ENCODE peak calls at places on chromosomes 1 and 21, in ten cellular contexts. Z, E, C, S, M, D, V, Y, H and U are unnamed samples.

GRCh38 chr1:84923317-84923716 is 30.3 kb upstream of the LPAR3 start:
- DNase-seq in Z (no peak), E (no peak), C (no peak), S (no peak), M (peak), D (no peak), V (no peak), Y (no peak), H (no peak), U (no peak)

GRCh38 chr1:160834945-160835565 is 27.6 kb downstream of the CD244 start:
- DNase-seq in Z (no peak), E (peak), C (peak), S (peak), M (peak), D (peak), V (peak), Y (no peak), H (peak), U (peak)

GRCh38 chr21:29265690-29266479 is 32.8 kb upstream of the BACH1 start:
- DNase-seq in Z (no peak), E (peak), C (no peak), S (no peak), M (peak), D (no peak), V (no peak), Y (no peak), H (no peak), U (peak)

GRCh38 chr1:106791041-106791440 is 265.4 kb upstream of the PRMT6 start:
- DNase-seq in Z (no peak), E (no peak), C (no peak), S (no peak), M (no peak), D (no peak), V (no peak), Y (no peak), H (no peak), U (no peak)

GRCh38 chr1:201748331-201748730 is 80.6 kb upstream of the IPO9 start:
- DNase-seq in Z (no peak), E (no peak), C (peak), S (no peak), M (peak), D (no peak), V (no peak), Y (no peak), H (no peak), U (peak)

GRCh38 chr1:224300346-224300745 is 29.6 kb downstream of the NVL start:
- DNase-seq in Z (no peak), E (no peak), C (peak), S (peak), M (peak), D (peak), V (no peak), Y (no peak), H (no peak), U (peak)

GRCh38 chr1:205951746-205952145 is 8.5 kb upstream of the SLC26A9 start:
- DNase-seq in Z (no peak), E (no peak), C (peak), S (no peak), M (no peak), D (no peak), V (no peak), Y (no peak), H (no peak), U (no peak)

GRCh38 chr1:157494093-157494492 is 58.2 kb downstream of the FCRL5 start:
- DNase-seq in Z (no peak), E (no peak), C (no peak), S (no peak), M (no peak), D (no peak), V (no peak), Y (no peak), H (no peak), U (no peak)

GRCh38 chr1:91397605-91398004 is 7.0 kb downstream of the HFM1 start:
- DNase-seq in Z (no peak), E (no peak), C (no peak), S (no peak), M (no peak), D (no peak), V (no peak), Y (no peak), H (no peak), U (no peak)

GRCh38 chr1:202329891-202330290 is 11.8 kb downstream of the UBE2T start:
- DNase-seq in Z (no peak), E (no peak), C (no peak), S (no peak), M (no peak), D (peak), V (no peak), Y (no peak), H (no peak), U (no peak)

GRCh38 chr1:62588000-62588399 is 9.3 kb upstream of the ANGPTL3 start:
- DNase-seq in Z (no peak), E (no peak), C (peak), S (peak), M (no peak), D (no peak), V (no peak), Y (no peak), H (no peak), U (peak)

GRCh38 chr1:53468374-53468773 is 9.2 kb downstream of the DMRTB1 start:
- DNase-seq in Z (no peak), E (no peak), C (peak), S (no peak), M (no peak), D (no peak), V (no peak), Y (no peak), H (no peak), U (no peak)

GRCh38 chr1:40384413-40384762 is 10.9 kb downstream of the SMAP2 start:
- DNase-seq in Z (no peak), E (peak), C (no peak), S (peak), M (no peak), D (no peak), V (no peak), Y (no peak), H (no peak), U (peak)

GRCh38 chr1:228321478-228321877 is 85.2 kb downstream of the TRIM11 start:
- DNase-seq in Z (no peak), E (no peak), C (peak), S (no peak), M (no peak), D (no peak), V (no peak), Y (peak), H (no peak), U (no peak)

GRCh38 chr21:24658016-24658415 is 949.3 kb downstream of the MRPL39 start:
- DNase-seq in Z (no peak), E (no peak), C (no peak), S (no peak), M (no peak), D (no peak), V (no peak), Y (no peak), H (no peak), U (no peak)

GRCh38 chr1:221946768-221947167 is 204.9 kb upstream of the DUSP10 start:
- DNase-seq in Z (no peak), E (no peak), C (no peak), S (no peak), M (no peak), D (no peak), V (no peak), Y (no peak), H (no peak), U (no peak)